ENCODE peak calls at places on chromosome 5, in eight cellular contexts. M is K562, J is right atrium auricular region, K is IMR-90, T is adrenal gland, S is aorta, C is lower lobe of right lung, Y is mammary epithelial cell. G is an unnamed sample.

GRCh38 chr5:101123365-101123764 is 220.3 kb upstream of the ST8SIA4 start:
- DNase-seq in T (no peak), K (no peak), Y (no peak), J (no peak), S (no peak), M (no peak), C (no peak), G (no peak)

GRCh38 chr5:32342656-32343055 is 29.9 kb upstream of the MTMR12 start:
- DNase-seq in M (no peak), Y (no peak), C (no peak), K (no peak), S (no peak), T (no peak), J (no peak), G (no peak)

GRCh38 chr5:179258922-179259730 is 86.1 kb downstream of the ADAMTS2 start:
- DNase-seq in K (peak), C (no peak), S (peak), Y (no peak), T (peak), M (no peak), J (peak), G (no peak)

GRCh38 chr5:173781826-173782670 is 106.1 kb upstream of the CPEB4 start:
- DNase-seq in S (peak), C (peak), J (peak), K (peak), M (peak), T (peak), Y (peak), G (peak)

GRCh38 chr5:170494036-170494435 is 9.8 kb upstream of the KCNIP1 start:
- DNase-seq in C (no peak), J (no peak), S (no peak), M (no peak), K (no peak), Y (no peak), T (no peak), G (no peak)

GRCh38 chr5:135438712-135439111 is 8.4 kb downstream of the DCANP1 start:
- DNase-seq in T (peak), S (no peak), J (no peak), M (no peak), Y (no peak), K (no peak), C (no peak), G (no peak)

GRCh38 chr5:35852084-35852734 is 4.5 kb upstream of the IL7R start:
- DNase-seq in J (no peak), K (peak), Y (no peak), C (no peak), S (no peak), M (no peak), T (peak), G (peak)

GRCh38 chr5:87885727-87886126 is 382.9 kb downstream of the TMEM161B start:
- DNase-seq in M (no peak), S (no peak), C (no peak), Y (peak), J (no peak), K (no peak), T (no peak), G (no peak)

GRCh38 chr5:127029513-127030258 is 672 bp downstream of the MARCHF3 start:
- DNase-seq in C (peak), Y (peak), S (peak), J (peak), K (peak), M (peak), T (peak), G (peak)

GRCh38 chr5:54087436-54087835 is 222.9 kb downstream of the ARL15 start:
- DNase-seq in M (no peak), Y (peak), S (no peak), K (peak), J (no peak), C (no peak), T (no peak), G (no peak)

GRCh38 chr5:96143450-96143849 is 181.8 kb upstream of the ELL2 start:
- DNase-seq in J (no peak), S (no peak), K (peak), Y (no peak), T (no peak), M (no peak), C (no peak), G (no peak)

GRCh38 chr5:77518304-77518703 is 26.2 kb upstream of the WDR41 start:
- DNase-seq in K (peak), J (no peak), Y (no peak), M (no peak), C (no peak), S (no peak), T (no peak), G (no peak)

GRCh38 chr5:172748341-172748843 is 22.6 kb downstream of the DUSP1 start:
- DNase-seq in S (peak), C (peak), Y (no peak), K (no peak), M (no peak), J (peak), T (no peak), G (no peak)

GRCh38 chr5:12016149-12016740 is 112.0 kb upstream of the CTNND2 start:
- DNase-seq in C (no peak), M (no peak), J (no peak), Y (no peak), K (no peak), T (no peak), S (no peak), G (no peak)

GRCh38 chr5:110880413-110880812 is 141.6 kb downstream of the SLC25A46 start:
- DNase-seq in S (peak), K (peak), Y (peak), J (no peak), M (no peak), C (no peak), T (peak), G (no peak)

GRCh38 chr5:122170630-122171029 is 41.3 kb downstream of the ZNF474 start:
- DNase-seq in S (no peak), M (no peak), Y (peak), C (no peak), K (peak), J (no peak), T (no peak), G (no peak)

GRCh38 chr5:3590253-3590966 is 5.2 kb upstream of the IRX1 start:
- DNase-seq in K (no peak), S (no peak), M (no peak), Y (no peak), C (no peak), T (no peak), J (no peak), G (no peak)

GRCh38 chr5:100840769-100841168 is 62.3 kb downstream of the ST8SIA4 start:
- DNase-seq in C (no peak), Y (no peak), J (no peak), M (no peak), S (no peak), T (no peak), K (no peak), G (no peak)

GRCh38 chr5:149618581-149619248 is 37.4 kb downstream of the ARHGEF37 start:
- DNase-seq in K (peak), Y (peak), C (no peak), M (peak), T (peak), S (no peak), J (no peak), G (no peak)

DNA sequence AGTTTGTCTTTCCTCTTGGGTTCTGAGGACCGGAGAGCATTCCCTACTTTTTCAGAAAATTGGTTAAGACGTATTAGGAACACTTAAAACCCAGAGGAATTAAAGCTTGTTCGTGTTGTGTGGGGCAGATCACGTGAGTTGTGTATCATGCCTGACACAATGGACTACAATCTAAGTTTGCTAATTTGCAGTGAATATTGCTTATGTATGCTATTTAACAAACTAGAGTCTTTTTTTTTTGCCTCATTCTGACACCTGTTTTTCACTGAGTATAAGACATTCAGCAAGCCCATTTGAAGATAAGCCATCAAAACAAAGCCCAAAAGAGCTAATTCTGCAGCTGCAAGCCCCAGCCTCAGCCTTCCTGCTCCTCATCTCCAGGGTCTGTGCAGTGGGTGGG is 73.5 kb downstream of the FGF1 start:
- DNase-seq in J (no peak), S (no peak), K (no peak), M (no peak), T (no peak), C (no peak), Y (no peak), G (no peak)
- H3K27ac ChIP-seq in J (no peak), S (no peak), K (peak), M (no peak), T (no peak), C (no peak), Y (no peak), G (no peak)

GRCh38 chr5:61408476-61409168 is 76.6 kb downstream of the ZSWIM6 start:
- DNase-seq in J (peak), T (peak), S (peak), C (peak), M (peak), Y (peak), K (peak), G (peak)
- H3K4me3 ChIP-seq in J (no peak), T (no peak), S (no peak), C (peak), M (no peak), Y (peak), K (no peak), G (peak)

GRCh38 chr5:124906339-124907097 is 160.1 kb upstream of the ZNF608 start:
- DNase-seq in C (no peak), T (peak), S (peak), J (peak), M (no peak), Y (peak), K (peak), G (no peak)

GRCh38 chr5:124902097-124902821 is 155.8 kb upstream of the ZNF608 start:
- DNase-seq in Y (no peak), C (no peak), K (peak), J (no peak), M (no peak), T (peak), S (no peak), G (no peak)

GRCh38 chr5:124905756-124906155 is 159.3 kb upstream of the ZNF608 start:
- DNase-seq in M (no peak), J (no peak), C (no peak), Y (no peak), K (no peak), S (no peak), T (no peak), G (no peak)

GRCh38 chr5:124905256-124905655 is 158.8 kb upstream of the ZNF608 start:
- DNase-seq in M (no peak), T (no peak), J (no peak), Y (no peak), K (no peak), C (no peak), S (no peak), G (no peak)

GRCh38 chr5:124901081-124901480 is 154.6 kb upstream of the ZNF608 start:
- DNase-seq in T (no peak), M (no peak), C (no peak), Y (no peak), J (no peak), K (peak), S (no peak), G (no peak)
- H3K27ac ChIP-seq in T (no peak), M (no peak), C (no peak), Y (no peak), J (no peak), K (no peak), S (no peak), G (no peak)

GRCh38 chr5:160366230-160366629 is 4.2 kb downstream of the C1QTNF2 start:
- DNase-seq in M (no peak), J (no peak), K (no peak), C (no peak), Y (no peak), S (no peak), T (no peak), G (no peak)
- H3K4me3 ChIP-seq in M (no peak), J (no peak), K (no peak), C (no peak), Y (no peak), S (no peak), T (no peak), G (no peak)

GRCh38 chr5:139141841-139142240 is 56.3 kb downstream of the SIL1 start:
- DNase-seq in T (peak), K (peak), C (peak), S (peak), J (peak), Y (peak), M (no peak), G (no peak)
- H3K27ac ChIP-seq in T (peak), K (no peak), C (peak), S (peak), J (peak), Y (no peak), M (no peak), G (no peak)